ENCODE peak calls at places on chromosomes 5 and 9, in five cellular contexts. One of them, this sample, is unnamed.
A peak's percentile ranks its signal among the peaks of the same experiment; 100 is the strongest.

GRCh38 chr5:135457424-135458071 is 5.4 kb upstream of the TIFAB start:
- DNase-seq in HCT116: peak; percentile 74
- DNase-seq in H1: peak; percentile 25
- DNase-seq in mammary epithelial cell: peak; percentile 54
- DNase-seq in DND-41: peak; percentile 68
- DNase-seq in this sample: peak; percentile 87

GRCh38 chr9:36729902-36730301 is 157.2 kb downstream of the MELK start:
- DNase-seq in HCT116: no peak
- DNase-seq in H1: no peak
- DNase-seq in mammary epithelial cell: no peak
- DNase-seq in DND-41: no peak
- DNase-seq in this sample: no peak

GRCh38 chr5:133336121-133336968 is 276.0 kb downstream of the FSTL4 start:
- DNase-seq in HCT116: no peak
- DNase-seq in H1: no peak
- DNase-seq in mammary epithelial cell: peak; percentile 38
- DNase-seq in DND-41: peak; percentile 69
- DNase-seq in this sample: no peak

GRCh38 chr9:33233659-33234335 is 6.2 kb upstream of the SPINK4 start:
- DNase-seq in HCT116: peak; percentile 95
- DNase-seq in H1: no peak
- DNase-seq in mammary epithelial cell: peak; percentile 100
- DNase-seq in DND-41: no peak
- DNase-seq in this sample: peak; percentile 91

GRCh38 chr5:146311278-146311677 is 27.4 kb upstream of the POU4F3 start:
- DNase-seq in HCT116: no peak
- DNase-seq in H1: no peak
- DNase-seq in mammary epithelial cell: no peak
- DNase-seq in DND-41: no peak
- DNase-seq in this sample: no peak

GRCh38 chr5:136203303-136203922 is 10.5 kb upstream of the SMIM32 start:
- DNase-seq in HCT116: no peak
- DNase-seq in H1: no peak
- DNase-seq in mammary epithelial cell: no peak
- DNase-seq in DND-41: no peak
- DNase-seq in this sample: no peak

GRCh38 chr5:163963881-163964280 is 458.5 kb downstream of the MAT2B start:
- DNase-seq in HCT116: no peak
- DNase-seq in H1: no peak
- DNase-seq in mammary epithelial cell: peak; percentile 31
- DNase-seq in DND-41: no peak
- DNase-seq in this sample: no peak

GRCh38 chr5:110070836-110071235 is 381.1 kb downstream of the MAN2A1 start:
- DNase-seq in HCT116: no peak
- DNase-seq in H1: no peak
- DNase-seq in mammary epithelial cell: no peak
- DNase-seq in DND-41: no peak
- DNase-seq in this sample: no peak

GRCh38 chr9:29212590-29213373 is 1639.5 kb upstream of the C9orf72 start:
- DNase-seq in HCT116: no peak
- DNase-seq in H1: no peak
- DNase-seq in mammary epithelial cell: peak; percentile 52
- DNase-seq in DND-41: no peak
- DNase-seq in this sample: no peak

GRCh38 chr5:37951946-37952721 is 112.3 kb upstream of the GDNF start:
- DNase-seq in HCT116: no peak
- DNase-seq in H1: no peak
- DNase-seq in mammary epithelial cell: no peak
- DNase-seq in DND-41: no peak
- DNase-seq in this sample: no peak

GRCh38 chr5:103207653-103208052 is 50.9 kb upstream of the MACIR start:
- DNase-seq in HCT116: no peak
- DNase-seq in H1: no peak
- DNase-seq in mammary epithelial cell: no peak
- DNase-seq in DND-41: no peak
- DNase-seq in this sample: no peak

GRCh38 chr5:61811052-61811451 is 479.0 kb downstream of the ZSWIM6 start:
- DNase-seq in HCT116: no peak
- DNase-seq in H1: no peak
- DNase-seq in mammary epithelial cell: no peak
- DNase-seq in DND-41: no peak
- DNase-seq in this sample: no peak

GRCh38 chr5:40688127-40688756 is 8.5 kb downstream of the PTGER4 start:
- DNase-seq in HCT116: peak; percentile 85
- DNase-seq in H1: no peak
- DNase-seq in mammary epithelial cell: peak; percentile 67
- DNase-seq in DND-41: peak; percentile 87
- DNase-seq in this sample: peak; percentile 85

GRCh38 chr5:179342577-179342976 is 2.7 kb downstream of the ADAMTS2 start:
- DNase-seq in HCT116: no peak
- DNase-seq in H1: no peak
- DNase-seq in mammary epithelial cell: no peak
- DNase-seq in DND-41: no peak
- DNase-seq in this sample: peak; percentile 99

GRCh38 chr5:378301-378891 is 56.9 kb downstream of the AHRR start:
- DNase-seq in HCT116: no peak
- DNase-seq in H1: no peak
- DNase-seq in mammary epithelial cell: no peak
- DNase-seq in DND-41: no peak
- DNase-seq in this sample: peak; percentile 90

GRCh38 chr5:10106806-10107205 is 142.9 kb downstream of the ATPSCKMT start:
- DNase-seq in HCT116: no peak
- DNase-seq in H1: no peak
- DNase-seq in mammary epithelial cell: peak; percentile 1
- DNase-seq in DND-41: no peak
- DNase-seq in this sample: no peak

GRCh38 chr5:170429014-170429413 is 39.8 kb upstream of the KCNMB1 start:
- DNase-seq in HCT116: no peak
- DNase-seq in H1: no peak
- DNase-seq in mammary epithelial cell: no peak
- DNase-seq in DND-41: no peak
- DNase-seq in this sample: peak; percentile 83

GRCh38 chr9:132099741-132100407 is 20.2 kb upstream of the MED27 start:
- DNase-seq in HCT116: no peak
- DNase-seq in H1: no peak
- DNase-seq in mammary epithelial cell: peak; percentile 28
- DNase-seq in DND-41: no peak
- DNase-seq in this sample: no peak

GRCh38 chr5:35478856-35479682 is 138.6 kb upstream of the SPEF2 start:
- DNase-seq in HCT116: no peak
- DNase-seq in H1: no peak
- DNase-seq in mammary epithelial cell: peak; percentile 43
- DNase-seq in DND-41: peak; percentile 33
- DNase-seq in this sample: peak; percentile 74

GRCh38 chr5:155027993-155028629 is 14.6 kb downstream of the KIF4B start:
- DNase-seq in HCT116: peak; percentile 27
- DNase-seq in H1: no peak
- DNase-seq in mammary epithelial cell: peak; percentile 20
- DNase-seq in DND-41: no peak
- DNase-seq in this sample: no peak

GRCh38 chr5:677131-678101 is 15.7 kb downstream of the TPPP start:
- DNase-seq in HCT116: no peak
- DNase-seq in H1: no peak
- DNase-seq in mammary epithelial cell: no peak
- DNase-seq in DND-41: no peak
- DNase-seq in this sample: peak; percentile 75

GRCh38 chr5:147245381-147246055 is 10.7 kb downstream of the STK32A start:
- DNase-seq in HCT116: no peak
- DNase-seq in H1: no peak
- DNase-seq in mammary epithelial cell: no peak
- DNase-seq in DND-41: no peak
- DNase-seq in this sample: no peak

GRCh38 chr5:32531885-32532520 is 53.4 kb upstream of the SUB1 start:
- DNase-seq in HCT116: no peak
- DNase-seq in H1: peak; percentile 13
- DNase-seq in mammary epithelial cell: peak; percentile 24
- DNase-seq in DND-41: peak; percentile 9
- DNase-seq in this sample: peak; percentile 82

GRCh38 chr9:88388886-88389617 is 808 bp downstream of the SPIN1 start:
- DNase-seq in HCT116: peak; percentile 15
- DNase-seq in H1: no peak
- DNase-seq in mammary epithelial cell: peak; percentile 71
- DNase-seq in DND-41: peak; percentile 59
- DNase-seq in this sample: peak; percentile 92

GRCh38 chr5:140342287-140342686 is 4.1 kb downstream of the HBEGF start:
- DNase-seq in HCT116: no peak
- DNase-seq in H1: no peak
- DNase-seq in mammary epithelial cell: no peak
- DNase-seq in DND-41: peak; percentile 87
- DNase-seq in this sample: no peak
- H3K4me3 ChIP-seq in HCT116: no peak overlapping the region
- H3K4me3 ChIP-seq in H1: no peak overlapping the region
- H3K4me3 ChIP-seq in mammary epithelial cell: no peak overlapping the region
- H3K4me3 ChIP-seq in DND-41: no peak overlapping the region
- H3K4me3 ChIP-seq in this sample: no peak overlapping the region

DNA sequence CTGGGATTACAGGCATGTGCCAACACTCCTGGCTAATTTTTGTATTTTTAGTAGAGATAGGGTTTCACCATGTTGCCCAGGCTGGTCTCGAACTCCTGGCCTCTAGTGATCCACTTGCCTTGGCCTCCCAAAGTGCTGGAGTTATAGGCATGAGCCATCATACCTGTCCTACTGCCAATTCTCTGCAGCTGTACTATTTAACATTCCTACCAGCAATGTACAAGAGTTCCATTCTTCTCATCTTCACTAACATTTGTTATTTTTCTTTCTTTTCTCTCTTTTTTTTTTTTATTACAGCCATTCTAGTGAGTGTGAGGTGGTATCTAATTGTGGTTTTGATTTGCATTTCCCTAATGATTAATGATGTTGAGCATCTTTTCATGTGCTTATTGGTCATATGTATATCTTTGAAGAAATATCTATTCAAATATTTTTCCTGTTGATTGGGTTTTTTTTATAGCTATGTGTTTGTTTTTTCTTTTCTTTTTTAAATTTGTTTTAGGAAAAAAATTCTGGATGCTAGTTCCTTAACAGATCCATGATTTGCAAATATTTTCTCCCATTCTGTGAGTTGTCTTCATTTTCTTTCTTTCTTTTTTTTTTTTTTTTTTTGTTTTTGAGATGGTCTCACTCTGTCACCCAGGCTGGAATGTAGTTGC is 17.4 kb downstream of the ANKHD1 start:
- DNase-seq in HCT116: no peak
- DNase-seq in H1: no peak
- DNase-seq in mammary epithelial cell: no peak
- DNase-seq in DND-41: no peak
- DNase-seq in this sample: no peak
- H3K79me2 ChIP-seq in HCT116: peaks cover 96% of the 10 kb centered on the region
- H3K79me2 ChIP-seq in H1: peaks cover 4% of the 10 kb centered on the region
- H3K79me2 ChIP-seq in mammary epithelial cell: peaks cover 94% of the 10 kb centered on the region
- H3K79me2 ChIP-seq in DND-41: peaks cover 97% of the 10 kb centered on the region
- H3K79me2 ChIP-seq in this sample: peaks cover 91% of the 10 kb centered on the region

DNA sequence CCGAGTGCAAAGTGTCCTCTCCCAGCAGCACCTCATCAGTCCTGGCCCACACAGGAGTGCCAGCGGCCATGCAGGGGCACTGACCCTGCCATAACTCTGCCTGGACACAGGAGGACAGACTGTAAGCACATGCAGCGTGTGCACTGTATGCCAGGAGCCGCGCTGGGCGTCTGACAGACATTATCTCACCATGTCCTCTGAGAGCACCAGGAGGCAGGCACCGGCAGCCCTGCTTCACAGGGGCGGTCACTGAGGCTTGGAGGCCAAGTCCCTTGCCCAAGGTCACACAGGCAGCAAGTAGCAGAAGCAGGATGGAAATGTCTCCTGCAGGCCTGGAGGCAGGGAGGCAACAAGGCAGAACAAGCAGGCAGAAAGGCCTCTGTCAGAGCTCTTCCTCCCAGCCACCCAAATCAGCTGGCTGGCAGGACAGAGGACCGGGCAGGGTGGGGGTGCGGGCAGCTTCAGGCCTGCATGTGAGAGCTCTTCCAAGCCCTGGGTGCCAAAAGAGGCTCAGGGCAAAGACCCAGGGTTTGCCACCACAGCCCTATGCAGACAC is 8.4 kb downstream of the EEIG1 start:
- DNase-seq in HCT116: no peak
- DNase-seq in H1: no peak
- DNase-seq in mammary epithelial cell: no peak
- DNase-seq in DND-41: no peak
- DNase-seq in this sample: peak; percentile 72
- H4K20me1 ChIP-seq in HCT116: no peaks in the 10 kb centered on the region
- H4K20me1 ChIP-seq in H1: peaks cover 58% of the 10 kb centered on the region
- H4K20me1 ChIP-seq in mammary epithelial cell: no peaks in the 10 kb centered on the region
- H4K20me1 ChIP-seq in DND-41: peaks cover 66% of the 10 kb centered on the region
- H4K20me1 ChIP-seq in this sample: peaks cover 66% of the 10 kb centered on the region

DNA sequence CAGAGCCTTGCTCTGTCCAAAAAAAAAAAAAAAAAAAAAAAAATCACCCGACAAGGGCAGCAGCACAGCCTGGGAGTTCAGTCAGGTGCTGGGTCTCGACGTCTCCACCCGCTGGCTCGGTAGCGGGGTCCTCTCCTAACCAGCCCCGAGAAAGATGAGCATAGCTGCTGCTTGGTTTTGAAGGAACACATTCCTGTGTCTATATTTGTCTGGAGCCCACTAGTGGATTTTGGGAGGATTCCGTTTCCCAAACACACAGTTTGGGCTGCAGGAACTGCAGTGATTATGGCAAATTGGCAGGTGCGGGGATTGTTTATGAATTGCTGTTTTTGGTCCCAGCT is 1.2 kb downstream of the OTULINL start:
- DNase-seq in HCT116: no peak
- DNase-seq in H1: no peak
- DNase-seq in mammary epithelial cell: no peak
- DNase-seq in DND-41: no peak
- DNase-seq in this sample: no peak
- H3K4me3 ChIP-seq in HCT116: peak overlapping the region; percentile 77
- H3K4me3 ChIP-seq in H1: peak overlapping the region; percentile 72
- H3K4me3 ChIP-seq in mammary epithelial cell: peak overlapping the region; percentile 58
- H3K4me3 ChIP-seq in DND-41: no peak overlapping the region
- H3K4me3 ChIP-seq in this sample: no peak overlapping the region

GRCh38 chr5:16808021-16808420 is 128.1 kb downstream of the MYO10 start:
- DNase-seq in HCT116: no peak
- DNase-seq in H1: no peak
- DNase-seq in mammary epithelial cell: peak; percentile 28
- DNase-seq in DND-41: no peak
- DNase-seq in this sample: no peak
- H3K79me2 ChIP-seq in HCT116: peaks cover 28% of the 10 kb centered on the region
- H3K79me2 ChIP-seq in H1: no peaks in the 10 kb centered on the region
- H3K79me2 ChIP-seq in mammary epithelial cell: peaks cover 94% of the 10 kb centered on the region
- H3K79me2 ChIP-seq in DND-41: no peaks in the 10 kb centered on the region
- H3K79me2 ChIP-seq in this sample: peaks cover 86% of the 10 kb centered on the region

GRCh38 chr9:127536499-127536898 is 75.6 kb upstream of the STXBP1 start:
- DNase-seq in HCT116: no peak
- DNase-seq in H1: no peak
- DNase-seq in mammary epithelial cell: no peak
- DNase-seq in DND-41: no peak
- DNase-seq in this sample: no peak
- H4K20me1 ChIP-seq in HCT116: no peaks in the 10 kb centered on the region
- H4K20me1 ChIP-seq in H1: peaks cover 8% of the 10 kb centered on the region
- H4K20me1 ChIP-seq in mammary epithelial cell: no peaks in the 10 kb centered on the region
- H4K20me1 ChIP-seq in DND-41: no peaks in the 10 kb centered on the region
- H4K20me1 ChIP-seq in this sample: peaks cover 65% of the 10 kb centered on the region

DNA sequence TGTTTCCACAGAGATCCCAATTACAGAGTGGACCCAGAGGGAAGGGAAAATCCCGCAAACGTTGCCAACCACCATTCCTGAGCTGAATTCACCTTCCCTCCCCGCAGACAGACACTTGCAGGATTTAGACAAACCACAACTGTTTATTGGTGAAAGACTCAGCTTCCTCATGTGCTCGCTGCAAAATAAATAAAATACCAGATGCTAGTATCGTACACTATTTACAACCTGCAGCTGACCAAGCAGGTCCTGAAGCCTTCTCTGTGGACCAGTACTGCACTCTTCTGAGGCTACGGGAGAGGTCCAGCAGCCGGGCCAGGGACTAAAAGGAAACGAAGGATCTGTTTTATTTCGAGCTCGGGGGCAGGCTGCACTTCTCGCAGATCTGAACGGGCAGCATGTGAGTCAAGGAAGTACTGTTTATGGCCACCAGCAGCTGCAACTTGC is 2.4 kb downstream of the CCNO start:
- DNase-seq in HCT116: no peak
- DNase-seq in H1: no peak
- DNase-seq in mammary epithelial cell: no peak
- DNase-seq in DND-41: no peak
- DNase-seq in this sample: peak; percentile 85
- H3K4me3 ChIP-seq in HCT116: no peak overlapping the region
- H3K4me3 ChIP-seq in H1: peak overlapping the region; percentile 14
- H3K4me3 ChIP-seq in mammary epithelial cell: peak overlapping the region; percentile 79
- H3K4me3 ChIP-seq in DND-41: no peak overlapping the region
- H3K4me3 ChIP-seq in this sample: peak overlapping the region; percentile 78